ENCODE peak calls at places on chromosomes 11 and 22, in five cellular contexts. Q, A, P, B and K are unnamed samples. For H3K4me1, the result is how much of the 10 kb centered on the place peaks cover.

GRCh38 chr11:66604161-66604560 is 11.2 kb downstream of the CCS start:
- DNase-seq in Q (no peak), P (no peak), A (no peak), B (no peak), K (no peak)

GRCh38 chr22:45970709-45971388 is 6.1 kb downstream of the WNT7B start:
- DNase-seq in B (peak), Q (no peak), A (peak), P (no peak), K (no peak)

GRCh38 chr11:104883342-104883741 is 14.9 kb downstream of the CASP12 start:
- DNase-seq in A (no peak), P (no peak), Q (no peak), B (no peak), K (no peak)

GRCh38 chr22:48464246-48464645 is 1363.4 kb downstream of the BRD1 start:
- DNase-seq in Q (no peak), A (no peak), P (no peak), B (no peak), K (no peak)

GRCh38 chr22:23233746-23234408 is 53.6 kb downstream of the BCR start:
- DNase-seq in B (peak), Q (no peak), A (peak), P (no peak), K (no peak)

GRCh38 chr22:39384750-39385480 is 14.7 kb upstream of the TAB1 start:
- DNase-seq in P (peak), Q (peak), B (peak), A (no peak), K (no peak)

GRCh38 chr11:59224419-59224928 is 11.7 kb upstream of the MPEG1 start:
- DNase-seq in Q (peak), P (no peak), B (no peak), A (no peak), K (no peak)

GRCh38 chr11:109644158-109644557 is 222.2 kb downstream of the C11orf87 start:
- DNase-seq in B (peak), P (no peak), Q (no peak), A (no peak), K (no peak)

GRCh38 chr11:122150484-122151124 is 34.6 kb upstream of the BLID start:
- DNase-seq in P (no peak), Q (no peak), A (no peak), B (no peak), K (no peak)

GRCh38 chr11:134846776-134847722 is 435.0 kb upstream of the B3GAT1 start:
- DNase-seq in P (no peak), B (no peak), A (no peak), Q (no peak), K (no peak)

GRCh38 chr22:40855104-40855959 is 1.1 kb downstream of the ST13 start:
- DNase-seq in B (no peak), Q (peak), P (no peak), A (no peak), K (no peak)

GRCh38 chr11:40328890-40329617 is 1130.4 kb downstream of the LRRC4C start:
- DNase-seq in A (peak), B (peak), Q (no peak), P (no peak), K (peak)

GRCh38 chr11:119476038-119476437 is 53.1 kb upstream of the THY1 start:
- DNase-seq in P (no peak), B (no peak), Q (no peak), A (no peak), K (no peak)

GRCh38 chr11:46513934-46514342 is 79.9 kb downstream of the AMBRA1 start:
- DNase-seq in B (peak), A (peak), P (no peak), Q (no peak), K (no peak)

GRCh38 chr22:42926034-42926433 is 69.0 kb upstream of the ARFGAP3 start:
- DNase-seq in A (no peak), B (no peak), Q (no peak), P (no peak), K (no peak)

GRCh38 chr22:40507491-40507890 is 129.0 kb downstream of the MRTFA start:
- DNase-seq in A (no peak), Q (peak), B (no peak), P (no peak), K (no peak)

GRCh38 chr11:109668973-109669634 is 247.1 kb downstream of the C11orf87 start:
- DNase-seq in Q (no peak), P (no peak), A (peak), B (no peak), K (no peak)

GRCh38 chr11:75263944-75264349 is 23.4 kb downstream of the TPBGL start:
- DNase-seq in A (no peak), B (no peak), Q (no peak), P (no peak), K (no peak)

GRCh38 chr22:19800761-19801244 is 40.2 kb downstream of the TBX1 start:
- DNase-seq in Q (no peak), P (no peak), B (peak), A (peak), K (no peak)

GRCh38 chr11:11998091-11998781 is 10.2 kb downstream of the DKK3 start:
- DNase-seq in Q (no peak), A (peak), P (no peak), B (no peak), K (peak)

GRCh38 chr11:108111126-108111525 is 10.2 kb upstream of the ACAT1 start:
- DNase-seq in Q (peak), A (no peak), P (no peak), B (no peak), K (no peak)

GRCh38 chr11:62033191-62034044 is 66.0 kb upstream of the FTH1 start:
- DNase-seq in A (no peak), P (no peak), Q (no peak), B (no peak), K (no peak)

GRCh38 chr11:70080763-70081162 is 2.6 kb downstream of the ANO1 start:
- DNase-seq in P (no peak), A (peak), B (no peak), Q (no peak), K (peak)

GRCh38 chr11:92413757-92414513 is 189.3 kb downstream of the FAT3 start:
- DNase-seq in P (no peak), Q (no peak), A (no peak), B (no peak), K (no peak)

GRCh38 chr11:104164028-104164520 is at the start of gene PDGFD:
- DNase-seq in B (peak), A (peak), Q (peak), P (peak), K (peak)

GRCh38 chr22:46726066-46726985 is 11.7 kb downstream of the CERK start:
- DNase-seq in A (no peak), P (no peak), Q (no peak), B (peak), K (no peak)

GRCh38 chr11:102551188-102551781 is 20.7 kb upstream of the MMP7 start:
- DNase-seq in A (no peak), P (no peak), B (no peak), Q (no peak), K (no peak)

GRCh38 chr11:89477175-89477574 is 14.0 kb downstream of the NOX4 start:
- DNase-seq in P (no peak), B (no peak), Q (no peak), A (no peak), K (peak)

GRCh38 chr11:122271167-122271566 is 155.2 kb upstream of the BLID start:
- DNase-seq in B (no peak), Q (no peak), P (no peak), A (no peak), K (no peak)

GRCh38 chr22:47901911-47902310 is 1139.5 kb downstream of the TBC1D22A start:
- DNase-seq in P (no peak), A (no peak), B (no peak), Q (no peak), K (no peak)

GRCh38 chr11:129625930-129626329 is 189.7 kb upstream of the TMEM45B start:
- DNase-seq in B (no peak), A (no peak), Q (no peak), P (no peak), K (peak)

GRCh38 chr11:2769779-2770555 is 70.2 kb upstream of the KCNQ1OT1 start:
- DNase-seq in Q (no peak), A (no peak), P (no peak), B (no peak), K (no peak)

GRCh38 chr11:128555606-128556005 is 31.8 kb downstream of the ETS1 start:
- DNase-seq in A (no peak), B (no peak), P (no peak), Q (no peak), K (no peak)

GRCh38 chr11:86948733-86949132 is 6.5 kb downstream of the FZD4 start:
- DNase-seq in A (no peak), P (no peak), B (no peak), Q (no peak), K (no peak)
- H3K4me1 ChIP-seq in A (under half), P (under half), B (under half), Q (under half), K (under half)

GRCh38 chr22:44668886-44669724 is 32.9 kb upstream of the PRR5 start:
- DNase-seq in A (no peak), Q (no peak), B (peak), P (no peak), K (no peak)

GRCh38 chr22:44668190-44668885 is 33.7 kb upstream of the PRR5 start:
- DNase-seq in B (peak), A (no peak), Q (no peak), P (peak), K (no peak)

GRCh38 chr22:44667276-44667675 is 34.7 kb upstream of the PRR5 start:
- DNase-seq in P (no peak), A (no peak), B (peak), Q (no peak), K (no peak)

GRCh38 chr22:44666207-44666585 is 35.8 kb upstream of the PRR5 start:
- DNase-seq in A (no peak), P (no peak), Q (no peak), B (no peak), K (no peak)

DNA sequence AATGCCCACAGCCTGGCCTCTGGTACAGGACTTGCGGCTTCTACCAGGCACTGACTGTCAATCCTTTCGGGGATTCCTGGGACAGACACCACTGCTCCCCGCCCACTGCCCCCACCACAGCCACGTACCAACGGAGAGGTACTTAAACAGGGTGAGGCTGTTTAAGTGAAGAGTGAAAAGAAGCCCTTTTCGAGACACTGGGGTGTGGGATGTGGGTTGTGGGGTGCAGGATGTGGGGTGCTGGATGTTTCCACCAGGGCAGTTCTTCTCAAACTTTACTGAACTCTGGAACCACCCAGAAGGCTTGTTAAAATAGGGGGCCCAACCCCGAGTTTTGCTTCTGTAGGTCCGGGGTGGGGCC is 34.2 kb upstream of the PRR5 start:
- DNase-seq in P (no peak), Q (no peak), B (no peak), A (no peak), K (no peak)
- H2AFZ ChIP-seq in P (peak), Q (no peak), B (peak), A (peak), K (peak)

GRCh38 chr11:76790251-76790650 is 7.1 kb downstream of the TSKU start:
- DNase-seq in B (peak), A (no peak), Q (no peak), P (no peak), K (no peak)
- H3K4me1 ChIP-seq in B (under half), A (under half), Q (under half), P (under half), K (half or more)

GRCh38 chr22:35835998-35836691 is 118.5 kb downstream of the APOL5 start:
- DNase-seq in A (peak), Q (peak), P (peak), B (peak), K (peak)
- H2AFZ ChIP-seq in A (no peak), Q (no peak), P (no peak), B (no peak), K (no peak)

GRCh38 chr11:65551572-65552398 is 6.4 kb downstream of the LTBP3 start:
- DNase-seq in P (no peak), A (no peak), B (peak), Q (peak), K (peak)

GRCh38 chr11:65552413-65552951 is 5.7 kb downstream of the LTBP3 start:
- DNase-seq in B (no peak), P (no peak), Q (no peak), A (no peak), K (no peak)

GRCh38 chr11:65554057-65554818 is 3.9 kb downstream of the LTBP3 start:
- DNase-seq in Q (no peak), B (no peak), P (no peak), A (no peak), K (no peak)

GRCh38 chr11:65554842-65555395 is 3.2 kb downstream of the LTBP3 start:
- DNase-seq in B (no peak), Q (no peak), A (no peak), P (no peak), K (no peak)

DNA sequence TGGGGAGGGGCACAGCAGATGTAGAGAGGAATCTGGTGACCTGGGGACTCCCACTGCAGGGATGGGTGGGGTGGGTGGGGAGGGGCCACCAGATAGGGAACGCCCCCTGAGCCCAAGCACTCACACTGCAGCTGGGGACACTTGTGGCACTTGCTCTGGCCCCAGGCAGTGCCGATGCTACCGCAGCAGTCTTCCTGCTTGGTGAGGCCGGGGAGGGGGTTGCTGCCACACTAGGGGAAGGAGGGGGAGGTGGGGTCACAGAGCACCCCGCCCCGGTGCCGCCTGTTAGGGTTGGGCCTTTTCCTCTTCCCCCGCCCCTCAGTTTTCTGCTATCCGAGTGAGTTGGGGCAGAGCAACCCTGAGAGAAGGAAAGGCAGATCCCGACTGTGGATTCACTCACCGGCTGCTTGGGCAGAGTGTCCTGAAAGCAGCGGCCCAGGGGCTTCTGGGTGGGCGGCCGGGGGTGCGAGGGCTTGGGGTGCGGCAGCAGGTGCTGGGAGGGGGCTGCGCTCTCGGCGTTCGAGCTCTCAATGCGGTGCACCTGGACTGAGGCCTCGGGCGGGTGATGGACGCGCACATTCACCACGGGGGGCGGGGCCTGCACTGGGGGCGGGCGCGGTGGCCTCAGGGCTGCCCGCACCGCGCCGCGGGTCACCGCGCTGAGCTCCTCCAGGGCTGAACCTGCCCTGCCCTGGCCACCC is 4.7 kb downstream of the LTBP3 start:
- DNase-seq in P (no peak), B (no peak), Q (peak), A (no peak), K (peak)
- H3K4me1 ChIP-seq in P (under half), B (under half), Q (under half), A (under half), K (under half)